ENCODE peak calls at places on chromosomes 4 and X, in five cellular contexts. W is psoas muscle; H is body of pancreas; D is stimulated activated CD4-positive, alpha-beta T cell treated with anti-CD3 and anti-CD28 coated beads, Interleukin-2, amount 100 ng/mL, for 48 hours; Q is stimulated activated CD8-positive, alpha-beta memory T cell treated with anti-CD3 and anti-CD28 coated beads, Interleukin-15, amount 100 ng/mL, for 4 hours. L is an unnamed sample.

GRCh38 chr4:81786770-81787169 is 315.1 kb upstream of the RASGEF1B start:
- DNase-seq in H (no peak), D (no peak), W (no peak), Q (no peak), L (no peak)

GRCh38 chr4:117700111-117700892 is 334.0 kb upstream of the NDST3 start:
- DNase-seq in Q (no peak), D (no peak), W (no peak), H (no peak), L (no peak)

GRCh38 chr4:1576200-1576960 is 107.7 kb downstream of the FAM53A start:
- DNase-seq in Q (no peak), H (no peak), D (no peak), W (peak), L (no peak)

GRCh38 chr4:1178300-1179088 is 6.1 kb upstream of the SPON2 start:
- DNase-seq in W (no peak), H (no peak), Q (no peak), D (no peak), L (no peak)

GRCh38 chrX:26597981-26598380 is 382.0 kb downstream of the MAGEB5 start:
- DNase-seq in W (no peak), D (no peak), Q (no peak), H (no peak), L (no peak)

GRCh38 chr4:150038335-150039076 is 39.7 kb upstream of the DCLK2 start:
- DNase-seq in H (no peak), Q (no peak), W (no peak), D (no peak), L (no peak)

GRCh38 chr4:135371137-135371536 is 1169.5 kb upstream of the PABPC4L start:
- DNase-seq in H (peak), Q (no peak), W (no peak), D (peak), L (no peak)

GRCh38 chr4:128228021-128228571 is 59.5 kb downstream of the PGRMC2 start:
- DNase-seq in W (no peak), H (no peak), D (no peak), Q (no peak), L (no peak)

GRCh38 chr4:123616970-123617392 is 220.4 kb downstream of the SPRY1 start:
- DNase-seq in D (no peak), H (peak), W (peak), Q (no peak), L (no peak)

GRCh38 chrX:30241724-30242415 is at the start of gene MAGEB4:
- DNase-seq in Q (no peak), D (no peak), H (no peak), W (no peak), L (no peak)

GRCh38 chrX:13790206-13791131 is 26.4 kb downstream of the GPM6B start:
- DNase-seq in W (no peak), D (no peak), Q (no peak), H (no peak), L (no peak)

GRCh38 chr4:6634746-6635145 is 5.7 kb upstream of the MRFAP1 start:
- DNase-seq in Q (no peak), W (no peak), H (no peak), D (no peak), L (peak)

GRCh38 chr4:114281561-114281960 is 302.1 kb upstream of the ARSJ start:
- DNase-seq in Q (no peak), H (no peak), D (no peak), W (no peak), L (no peak)

GRCh38 chr4:39410415-39410814 is 3.7 kb downstream of the KLB start:
- DNase-seq in Q (no peak), H (no peak), D (no peak), W (no peak), L (no peak)

GRCh38 chr4:103934178-103934789 is 214.5 kb upstream of the TACR3 start:
- DNase-seq in W (no peak), H (no peak), Q (no peak), D (peak), L (no peak)

GRCh38 chr4:3710451-3711182 is 55.6 kb upstream of the ADRA2C start:
- DNase-seq in H (peak), D (no peak), Q (no peak), W (peak), L (peak)

L was measured in suprapubic skin.